ENCODE peak calls at places on chromosomes 4 and X, in five cellular contexts. T, X, Z, A and I are unnamed samples.

GRCh38 chr4:42489095-42489494 is 91.8 kb downstream of the SHISA3 start:
- DNase-seq in T (no peak), X (no peak), Z (no peak), A (no peak), I (no peak)

GRCh38 chr4:8510611-8511285 is 69.4 kb upstream of the GPR78 start:
- DNase-seq in T (no peak), X (no peak), Z (no peak), A (no peak), I (no peak)

GRCh38 chr4:44671636-44672035 is 6.6 kb upstream of the GUF1 start:
- DNase-seq in T (no peak), X (no peak), Z (no peak), A (no peak), I (no peak)

GRCh38 chr4:92333056-92333455 is 29.3 kb downstream of the GRID2 start:
- DNase-seq in T (no peak), X (no peak), Z (no peak), A (peak), I (no peak)

GRCh38 chr4:139368990-139369389 is 66.7 kb upstream of the NDUFC1 start:
- DNase-seq in T (no peak), X (no peak), Z (no peak), A (peak), I (no peak)

GRCh38 chr4:139986621-139987510 is 167.1 kb downstream of the MAML3 start:
- DNase-seq in T (no peak), X (no peak), Z (no peak), A (no peak), I (no peak)

GRCh38 chrX:39948564-39948963 is 149.2 kb downstream of the BCOR start:
- DNase-seq in T (no peak), X (peak), Z (no peak), A (peak), I (no peak)

GRCh38 chrX:83305381-83305780 is 202.7 kb upstream of the POU3F4 start:
- DNase-seq in T (no peak), X (no peak), Z (no peak), A (no peak), I (no peak)

GRCh38 chr4:155552180-155552579 is 114.5 kb upstream of the GUCY1A1 start:
- DNase-seq in T (peak), X (peak), Z (no peak), A (peak), I (peak)

GRCh38 chr4:90745176-90745575 is 618.0 kb downstream of the CCSER1 start:
- DNase-seq in T (no peak), X (no peak), Z (no peak), A (no peak), I (no peak)

GRCh38 chr4:25889626-25890025 is 24.4 kb upstream of the SMIM20 start:
- DNase-seq in T (no peak), X (no peak), Z (no peak), A (no peak), I (no peak)

GRCh38 chrX:31500920-31501319 is 429.1 kb upstream of the FTHL17 start:
- DNase-seq in T (no peak), X (no peak), Z (no peak), A (peak), I (no peak)

GRCh38 chrX:128623361-128623760 is 571.2 kb upstream of the ACTRT1 start:
- DNase-seq in T (no peak), X (no peak), Z (no peak), A (no peak), I (no peak)

GRCh38 chr4:110019153-110019552 is 106.5 kb downstream of the EGF start:
- DNase-seq in T (no peak), X (no peak), Z (no peak), A (no peak), I (no peak)

GRCh38 chr4:38366451-38366850 is 297.5 kb upstream of the KLF3 start:
- DNase-seq in T (no peak), X (no peak), Z (no peak), A (peak), I (no peak)

GRCh38 chrX:16484338-16484737 is 165.6 kb upstream of the S100G start:
- DNase-seq in T (no peak), X (no peak), Z (no peak), A (peak), I (peak)

GRCh38 chrX:153685751-153686676 is 1.7 kb upstream of the SLC6A8 start:
- DNase-seq in T (no peak), X (peak), Z (no peak), A (no peak), I (no peak)

GRCh38 chr4:627347-627746 is 2.0 kb downstream of the PDE6B start:
- DNase-seq in T (no peak), X (no peak), Z (peak), A (no peak), I (no peak)

GRCh38 chr4:101885574-101885973 is 95.0 kb downstream of the BANK1 start:
- DNase-seq in T (no peak), X (no peak), Z (no peak), A (no peak), I (no peak)

GRCh38 chrX:109632906-109633504 is 8.0 kb upstream of the KCNE5 start:
- DNase-seq in T (peak), X (peak), Z (no peak), A (peak), I (peak)

GRCh38 chr4:47824844-47825243 is 13.0 kb downstream of the CORIN start:
- DNase-seq in T (no peak), X (no peak), Z (no peak), A (no peak), I (no peak)

GRCh38 chr4:40446785-40447184 is 111.7 kb downstream of the CHRNA9 start:
- DNase-seq in T (no peak), X (no peak), Z (no peak), A (no peak), I (no peak)

GRCh38 chrX:115693476-115693875 is 132.5 kb downstream of the PLS3 start:
- DNase-seq in T (no peak), X (peak), Z (no peak), A (no peak), I (no peak)

GRCh38 chrX:2829469-2830246 is 928 bp downstream of the GYG2 start:
- DNase-seq in T (no peak), X (peak), Z (no peak), A (no peak), I (no peak)

GRCh38 chr4:163710158-163710557 is 215.7 kb downstream of the TMA16 start:
- DNase-seq in T (no peak), X (no peak), Z (no peak), A (no peak), I (no peak)

GRCh38 chrX:139971394-139971749 is 6.1 kb upstream of the CXorf66 start:
- DNase-seq in T (no peak), X (peak), Z (no peak), A (no peak), I (no peak)

GRCh38 chrX:148492057-148492456 is 8.4 kb upstream of the AFF2 start:
- DNase-seq in T (no peak), X (no peak), Z (no peak), A (no peak), I (no peak)

GRCh38 chr4:132557660-132558059 is 591.4 kb upstream of the PCDH10 start:
- DNase-seq in T (no peak), X (no peak), Z (no peak), A (no peak), I (peak)

GRCh38 chr4:139815646-139816601 is 150.3 kb downstream of the MGST2 start:
- DNase-seq in T (peak), X (peak), Z (no peak), A (peak), I (peak)

GRCh38 chrX:111680988-111681779 is at the start of gene ALG13:
- DNase-seq in T (peak), X (peak), Z (peak), A (peak), I (peak)

DNA sequence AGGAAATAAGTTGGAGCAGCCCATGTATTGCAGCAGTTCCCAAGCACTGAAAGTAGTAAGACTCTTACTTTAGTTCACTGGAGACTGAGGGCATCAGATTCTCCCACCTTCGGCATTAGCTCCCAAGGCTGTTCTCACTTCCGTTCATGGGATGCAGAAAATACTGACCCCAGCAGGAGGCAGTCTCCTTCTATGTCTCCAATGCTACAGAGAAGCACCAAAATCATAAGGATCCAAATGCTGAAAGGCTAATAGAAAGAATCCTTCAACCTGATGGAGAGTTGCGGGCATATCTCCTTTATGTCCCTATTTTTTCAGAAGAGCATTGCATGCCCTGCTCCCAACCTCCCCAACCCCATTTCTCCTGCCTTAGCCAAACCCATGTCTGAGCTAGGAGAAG is 32.4 kb downstream of the ADH7 start:
- DNase-seq in T (peak), X (peak), Z (no peak), A (no peak), I (no peak)
- TF ChIP-seq CTCF in T (no peak), X (peak), Z (no peak), A (no peak), I (peak)

DNA sequence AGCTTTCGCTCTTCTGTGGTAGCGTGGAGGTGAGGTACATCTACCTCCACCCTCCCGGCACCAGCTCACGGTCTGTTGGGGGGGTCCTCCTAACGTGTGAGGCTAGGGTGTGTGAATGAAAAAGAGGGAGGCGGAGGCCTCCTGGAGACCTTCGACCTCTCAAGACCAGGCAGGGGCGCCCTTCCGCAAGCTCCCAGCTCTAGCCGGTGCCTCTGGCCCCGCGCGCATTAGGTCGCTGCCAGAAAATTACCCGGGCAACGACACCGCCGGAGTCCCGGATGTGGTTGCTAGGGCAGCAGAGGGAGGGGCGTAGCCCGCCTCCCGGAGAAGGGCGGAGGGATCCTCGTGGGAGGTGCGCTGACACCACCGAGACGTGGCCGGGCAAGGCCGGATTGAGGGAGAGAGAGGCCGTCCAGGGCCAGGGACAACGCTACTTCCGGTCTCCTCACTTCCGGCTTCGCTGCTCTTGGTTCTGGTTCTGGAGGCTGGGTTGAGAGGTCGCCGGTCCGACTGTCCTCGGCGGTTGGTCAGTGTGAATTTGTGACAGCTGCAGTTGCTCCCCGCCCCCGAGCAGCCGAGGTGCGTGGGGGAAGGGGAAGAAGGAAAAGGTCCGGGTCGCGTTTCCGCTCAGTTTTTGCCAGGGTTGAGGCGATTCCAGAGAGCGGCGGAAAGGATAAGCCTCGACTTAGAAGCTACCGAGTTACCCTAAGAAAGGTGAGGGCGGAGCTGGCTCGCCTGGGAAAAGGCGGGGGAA is at the start of the genes ARFIP1 and TIGD4:
- DNase-seq in T (peak), X (peak), Z (peak), A (peak), I (peak)
- TF ChIP-seq CTCF in T (no peak), X (peak), Z (peak), A (no peak), I (peak)

GRCh38 chrX:135927897-135928296 is 34.4 kb downstream of the SAGE1 start:
- DNase-seq in T (no peak), X (no peak), Z (no peak), A (no peak), I (no peak)

DNA sequence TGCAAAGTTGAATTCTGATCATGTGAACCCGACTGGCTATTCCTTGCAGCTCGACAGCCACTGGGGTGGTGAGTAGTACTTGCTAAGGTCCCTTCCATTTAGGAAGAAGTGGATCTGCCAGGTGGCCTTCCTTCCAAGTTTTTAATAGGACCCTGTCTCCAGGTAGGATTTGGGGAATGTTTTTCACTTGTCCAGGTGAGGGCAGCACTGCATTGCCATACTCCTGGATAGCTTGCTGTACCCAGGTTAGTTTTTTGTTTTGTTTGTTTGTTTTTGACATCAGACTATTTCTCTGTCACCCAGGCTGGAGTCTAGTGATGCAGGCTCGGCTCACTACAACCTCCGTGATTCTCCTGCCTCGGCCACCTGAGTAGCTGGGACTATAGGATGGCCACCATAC is 29.8 kb downstream of the SAGE1 start:
- DNase-seq in T (peak), X (peak), Z (no peak), A (no peak), I (peak)
- TF ChIP-seq CTCF in T (no peak), X (peak), Z (no peak), A (no peak), I (peak)

DNA sequence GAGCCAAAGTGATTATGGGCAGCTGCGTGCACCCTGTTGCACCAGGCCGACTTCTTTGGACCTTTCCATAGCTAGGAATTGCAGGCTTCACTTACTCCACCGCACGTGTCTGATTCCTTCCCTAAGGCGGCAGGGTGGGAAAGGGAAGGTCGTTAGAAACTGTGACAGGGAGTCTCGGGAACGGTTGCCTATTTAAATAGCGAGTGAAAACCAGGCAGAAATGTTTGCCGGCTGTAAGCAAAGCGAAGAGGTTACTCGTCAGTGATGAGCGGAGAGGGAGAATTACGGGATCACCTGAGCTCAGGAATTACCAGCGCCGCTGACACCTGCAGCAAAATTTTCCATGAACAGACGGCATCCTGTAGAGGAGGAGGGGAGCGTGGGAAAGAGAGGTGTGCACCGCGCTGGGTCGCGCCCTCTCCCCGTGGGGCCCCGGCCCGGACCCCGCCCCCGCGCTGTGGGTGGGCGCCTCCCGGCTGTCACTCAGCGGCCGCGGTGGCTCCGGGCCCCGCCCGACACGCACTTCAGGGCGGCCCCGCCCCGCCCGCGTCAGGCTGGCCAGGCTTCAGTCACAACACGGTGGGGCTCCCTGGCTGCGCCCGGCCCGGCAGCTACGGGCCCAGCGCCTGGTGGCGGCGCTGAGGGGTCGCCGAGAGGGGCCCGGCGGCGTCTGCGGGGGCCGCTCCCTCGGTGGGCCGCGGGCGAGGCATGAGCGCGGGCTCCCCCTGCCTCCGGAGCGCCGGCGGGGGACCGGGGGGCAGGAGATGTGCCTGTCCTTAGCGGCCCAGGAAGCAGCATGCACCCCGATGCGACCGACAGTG is at the start of gene SNX25:
- DNase-seq in T (peak), X (peak), Z (peak), A (peak), I (peak)
- TF ChIP-seq CTCF in T (no peak), X (peak), Z (no peak), A (no peak), I (peak)

DNA sequence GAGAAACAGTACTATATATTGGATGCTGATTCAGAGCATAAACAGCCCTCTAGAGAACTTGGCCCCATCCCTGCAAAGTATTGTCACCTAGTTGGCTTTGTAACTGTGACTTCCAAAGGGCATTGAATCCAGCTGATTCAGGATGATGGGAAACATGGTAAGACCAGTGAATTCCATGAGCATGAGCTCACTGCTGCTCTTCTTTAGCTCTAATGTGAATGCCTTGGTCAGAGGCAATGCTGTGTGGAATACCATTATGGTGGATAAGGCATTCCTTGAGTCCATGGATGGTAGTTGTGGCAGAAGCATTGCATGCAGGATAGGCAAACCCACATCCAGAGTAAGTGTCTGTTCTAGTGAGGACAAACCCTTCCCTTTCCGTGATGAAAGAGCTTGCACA is 365.6 kb upstream of the EDA2R start:
- DNase-seq in T (no peak), X (no peak), Z (no peak), A (no peak), I (no peak)
- TF ChIP-seq CTCF in T (no peak), X (no peak), Z (no peak), A (no peak), I (no peak)

DNA sequence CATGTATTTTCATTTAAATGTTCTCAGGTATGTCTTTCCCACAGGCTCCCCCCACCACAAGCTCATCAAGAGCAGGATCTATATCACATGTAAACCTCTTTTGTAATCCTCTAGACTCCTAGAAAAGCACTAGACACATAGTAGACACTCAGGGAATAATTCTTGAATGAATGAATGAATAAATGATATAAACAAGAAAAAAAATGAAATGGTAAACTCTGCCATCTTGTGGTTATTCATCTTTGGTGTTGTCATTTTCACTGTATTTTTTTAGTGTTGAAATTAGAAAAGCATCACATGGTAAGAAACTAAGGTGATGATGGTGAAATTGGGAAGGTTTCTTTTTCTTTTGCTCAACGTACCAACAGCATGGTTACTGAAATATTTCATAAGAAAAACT is 34.2 kb upstream of the C1GALT1C1 start:
- DNase-seq in T (no peak), X (no peak), Z (no peak), A (peak), I (no peak)
- TF ChIP-seq CTCF in T (no peak), X (peak), Z (no peak), A (no peak), I (peak)

DNA sequence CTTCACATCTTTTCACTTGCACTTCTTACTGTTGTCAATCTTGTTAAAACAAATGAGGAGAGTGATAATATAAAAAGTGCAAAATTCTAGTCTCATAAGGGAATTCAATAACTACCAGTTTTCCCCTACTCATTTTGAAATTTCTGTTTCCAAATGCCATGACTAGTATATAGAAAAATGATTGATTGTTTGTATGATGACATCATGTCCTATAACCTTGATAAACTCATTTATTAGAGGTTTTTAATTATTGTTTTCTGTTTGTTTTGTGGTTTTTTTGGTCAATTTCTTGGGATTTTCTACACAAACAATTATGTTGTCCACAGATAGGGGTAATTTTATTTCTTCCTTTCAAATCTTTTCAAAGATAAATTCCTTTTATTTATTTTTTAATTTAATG is 559.1 kb downstream of the TLL1 start:
- DNase-seq in T (no peak), X (no peak), Z (no peak), A (no peak), I (no peak)
- TF ChIP-seq CTCF in T (no peak), X (no peak), Z (no peak), A (no peak), I (no peak)

GRCh38 chrX:18119856-18120255 is 100.8 kb downstream of the BEND2 start:
- DNase-seq in T (no peak), X (peak), Z (no peak), A (no peak), I (no peak)
- TF ChIP-seq CTCF in T (no peak), X (no peak), Z (no peak), A (no peak), I (no peak)

GRCh38 chrX:70436380-70436779 is 8.3 kb upstream of the DLG3 start:
- DNase-seq in T (peak), X (peak), Z (no peak), A (peak), I (no peak)
- TF ChIP-seq CTCF in T (no peak), X (peak), Z (no peak), A (no peak), I (peak)